ENCODE peak calls at places on chromosome 7, in four cellular contexts. T is K562, P is GM12878, G is SK-N-SH. S is an unnamed sample.

GRCh38 chr7:36303202-36304098 is 86.2 kb upstream of the ANLN start:
- DNase-seq in T (no peak), P (no peak), G (peak), S (no peak)

GRCh38 chr7:1289681-1290261 is 57.1 kb downstream of the UNCX start:
- DNase-seq in T (no peak), P (no peak), G (no peak), S (peak)

GRCh38 chr7:2388637-2388954 is 14.8 kb upstream of the CHST12 start:
- DNase-seq in T (no peak), P (no peak), G (no peak), S (no peak)

GRCh38 chr7:148867571-148868377 is 16.3 kb downstream of the EZH2 start:
- DNase-seq in T (no peak), P (no peak), G (no peak), S (no peak)

GRCh38 chr7:151539055-151539714 is 19.5 kb upstream of the RHEB start:
- DNase-seq in T (no peak), P (no peak), G (peak), S (no peak)

GRCh38 chr7:37853468-37853867 is 5.1 kb downstream of the NME8 start:
- DNase-seq in T (peak), P (no peak), G (peak), S (no peak)

GRCh38 chr7:159105066-159105780 is 39.4 kb downstream of the VIPR2 start:
- DNase-seq in T (no peak), P (no peak), G (no peak), S (no peak)

GRCh38 chr7:23893942-23894890 is 184.2 kb downstream of the STK31 start:
- DNase-seq in T (no peak), P (peak), G (peak), S (no peak)

GRCh38 chr7:137950263-137950621 is 51.6 kb downstream of the CREB3L2 start:
- DNase-seq in T (no peak), P (no peak), G (no peak), S (no peak)
- TF ChIP-seq NRF1 in T (no peak), P (no peak), G (no peak), S (no peak)

DNA sequence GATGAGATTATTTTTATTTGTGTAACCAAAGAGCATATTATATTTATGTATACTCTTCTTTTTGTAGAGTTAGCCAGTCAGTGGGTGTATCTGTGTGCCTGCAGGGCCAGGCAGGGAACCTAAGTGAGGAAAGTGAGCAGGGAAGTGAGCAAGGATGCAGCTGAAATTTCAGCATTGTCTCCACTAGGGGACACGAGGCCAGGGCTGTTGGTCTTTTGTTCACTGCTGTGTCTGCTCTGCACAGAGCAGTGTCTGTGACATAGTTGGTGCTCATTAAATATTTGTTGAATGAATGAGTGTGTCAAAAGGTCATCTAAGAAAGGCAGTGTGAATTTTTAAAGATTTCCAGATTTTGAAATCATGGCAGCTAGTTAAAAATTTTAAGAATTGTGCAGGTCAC is 51.8 kb downstream of the SUGCT start:
- DNase-seq in T (no peak), P (no peak), G (no peak), S (peak)
- TF ChIP-seq CTCF in T (no peak), P (no peak), G (no peak), S (no peak)

GRCh38 chr7:87159538-87159937 is 7.3 kb downstream of the DMTF1 start:
- DNase-seq in T (no peak), P (no peak), G (no peak), S (no peak)

GRCh38 chr7:87155788-87156187 is 3.5 kb downstream of the DMTF1 start:
- DNase-seq in T (no peak), P (no peak), G (no peak), S (no peak)

GRCh38 chr7:87154166-87154565 is 1.9 kb downstream of the DMTF1 start:
- DNase-seq in T (no peak), P (no peak), G (no peak), S (no peak)

GRCh38 chr7:87154569-87154968 is 2.3 kb downstream of the DMTF1 start:
- DNase-seq in T (no peak), P (no peak), G (no peak), S (no peak)

GRCh38 chr7:87156709-87157108 is 4.5 kb downstream of the DMTF1 start:
- DNase-seq in T (no peak), P (no peak), G (no peak), S (no peak)
- TF ChIP-seq NRF1 in T (no peak), P (no peak), G (no peak), S (no peak)

DNA sequence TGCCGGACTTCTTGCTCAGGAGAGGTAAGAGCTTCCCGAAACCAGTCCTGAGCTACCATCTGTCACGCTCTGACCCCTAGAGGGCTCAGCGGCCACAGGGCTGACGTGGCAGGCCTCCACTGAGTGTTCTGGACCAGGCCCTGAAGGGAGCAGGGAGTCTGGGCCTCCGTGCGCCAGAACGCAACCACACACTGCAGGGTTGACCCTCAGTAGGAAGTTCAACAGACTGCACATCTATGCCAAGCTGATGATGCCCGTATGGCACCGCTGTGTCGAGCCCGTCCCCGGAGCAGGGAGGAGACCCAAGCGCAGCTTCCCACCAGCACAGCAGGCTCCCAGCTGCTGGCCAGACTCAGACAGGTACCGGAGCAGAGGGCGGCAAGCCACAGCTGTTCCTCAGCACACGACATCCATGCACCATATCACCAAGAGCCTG is 39.2 kb downstream of the CAMK2B start:
- DNase-seq in T (peak), P (no peak), G (peak), S (peak)
- TF ChIP-seq CTCF in T (peak), P (no peak), G (no peak), S (peak)

GRCh38 chr7:150388709-150389531 is 9.8 kb downstream of the ZNF775 start:
- DNase-seq in T (no peak), P (no peak), G (no peak), S (no peak)
- TF ChIP-seq NRF1 in T (no peak), P (no peak), G (no peak), S (no peak)

GRCh38 chr7:133349101-133349500 is 96.2 kb downstream of the EXOC4 start:
- DNase-seq in T (no peak), P (no peak), G (no peak), S (no peak)

GRCh38 chr7:133339772-133340171 is 86.9 kb downstream of the EXOC4 start:
- DNase-seq in T (no peak), P (no peak), G (no peak), S (no peak)

GRCh38 chr7:133345690-133346421 is 93.0 kb downstream of the EXOC4 start:
- DNase-seq in T (no peak), P (no peak), G (no peak), S (no peak)

DNA sequence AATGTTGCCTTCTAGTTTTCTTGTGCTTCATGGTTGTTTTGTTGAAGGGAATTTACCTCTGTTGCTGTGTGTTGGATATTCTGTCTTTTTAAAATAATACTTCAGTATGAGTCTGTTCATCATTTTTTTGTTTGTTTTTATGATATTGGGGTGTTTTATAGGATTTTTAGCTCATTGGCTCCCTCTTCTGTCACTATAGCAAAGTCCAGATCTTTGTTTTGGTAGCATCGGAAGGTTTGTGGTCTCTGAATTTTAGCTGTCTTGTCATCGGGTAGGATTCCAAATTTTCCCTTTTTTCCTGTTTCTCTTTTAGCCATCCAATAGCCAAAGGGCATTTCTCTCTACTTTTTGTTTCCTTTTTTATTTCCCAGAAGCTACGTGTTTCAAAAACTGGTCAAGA is 91.4 kb downstream of the EXOC4 start:
- DNase-seq in T (peak), P (no peak), G (peak), S (no peak)
- TF ChIP-seq CTCF in T (peak), P (peak), G (peak), S (no peak)

GRCh38 chr7:47236480-47237208 is 345.3 kb downstream of the TNS3 start:
- DNase-seq in T (no peak), P (no peak), G (no peak), S (no peak)

GRCh38 chr7:47239034-47239433 is 342.9 kb downstream of the TNS3 start:
- DNase-seq in T (no peak), P (no peak), G (no peak), S (no peak)

GRCh38 chr7:47244692-47245091 is 337.2 kb downstream of the TNS3 start:
- DNase-seq in T (no peak), P (no peak), G (no peak), S (no peak)

GRCh38 chr7:47241112-47242065 is 340.5 kb downstream of the TNS3 start:
- DNase-seq in T (no peak), P (no peak), G (no peak), S (no peak)

DNA sequence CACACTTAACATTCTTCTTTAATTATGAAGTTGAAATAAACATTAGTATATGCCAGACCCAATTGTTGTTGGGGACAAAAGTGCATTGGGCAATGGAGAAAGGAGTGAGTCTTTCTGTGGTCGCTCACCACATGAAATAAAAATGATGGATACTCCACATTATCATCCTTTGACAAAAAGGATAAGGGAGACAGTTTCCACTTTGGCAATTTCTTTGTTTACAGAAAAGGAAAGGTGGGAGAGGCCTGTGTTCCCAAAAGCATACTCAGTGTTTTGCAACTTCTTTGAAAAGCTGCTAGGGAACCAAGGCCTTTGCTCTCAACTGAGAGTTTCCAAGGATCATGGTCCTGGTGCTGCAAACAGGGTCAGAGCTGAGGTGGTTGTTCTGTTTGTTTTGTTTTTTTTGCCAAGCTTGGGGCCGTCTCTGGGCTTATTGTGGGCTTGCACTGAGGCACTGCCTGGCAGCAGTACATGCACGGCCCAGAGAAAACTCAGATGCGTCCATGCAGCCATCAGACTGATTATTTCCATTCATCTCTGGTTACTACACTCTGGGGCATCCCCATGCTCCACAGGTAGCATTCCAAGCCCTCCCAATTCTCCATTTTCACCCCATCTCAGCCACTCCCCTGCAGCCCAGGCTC is 341.9 kb downstream of the TNS3 start:
- DNase-seq in T (no peak), P (no peak), G (no peak), S (no peak)
- TF ChIP-seq NRF1 in T (no peak), P (no peak), G (no peak), S (no peak)

GRCh38 chr7:16891338-16891737 is 9.6 kb upstream of the AGR3 start:
- DNase-seq in T (no peak), P (peak), G (no peak), S (no peak)

GRCh38 chr7:16889851-16890443 is 8.2 kb upstream of the AGR3 start:
- DNase-seq in T (no peak), P (no peak), G (no peak), S (no peak)

GRCh38 chr7:16889305-16889704 is 7.5 kb upstream of the AGR3 start:
- DNase-seq in T (no peak), P (no peak), G (no peak), S (no peak)

GRCh38 chr7:16891874-16892620 is 10.3 kb upstream of the AGR3 start:
- DNase-seq in T (no peak), P (no peak), G (no peak), S (no peak)
- TF ChIP-seq CTCF in T (no peak), P (no peak), G (no peak), S (no peak)